ENCODE peak calls at places on chromosomes 13 and 19, in eight cellular contexts. One of them, this sample, is unnamed.

GRCh38 chr19:36067681-36068080 is 13.0 kb downstream of the WDR62 start:
- DNase-seq in MV-4-11: no peak
- DNase-seq in A549: no peak
- DNase-seq in fibroblast of mammary gland: no peak
- DNase-seq in activated T-helper 1 cell treated with anti-CD3 and anti-CD28 coated beads, Interleukin-2, amount 50 U/mL, for 16 hours: no peak
- DNase-seq in NCI-H1092 treated with DMSO at 0.1 percent for 48 hours: no peak
- DNase-seq in A172: no peak
- DNase-seq in kidney glomerular epithelial cell: no peak
- DNase-seq in this sample: no peak

GRCh38 chr13:74825170-74825948 is 656.6 kb downstream of the TBC1D4 start:
- DNase-seq in kidney glomerular epithelial cell: peak; percentile 78
- DNase-seq in MV-4-11: peak; percentile 8
- DNase-seq in A172: peak; percentile 57
- DNase-seq in NCI-H1092 treated with DMSO at 0.1 percent for 48 hours: no peak
- DNase-seq in A549: peak; percentile 54
- DNase-seq in activated T-helper 1 cell treated with anti-CD3 and anti-CD28 coated beads, Interleukin-2, amount 50 U/mL, for 16 hours: no peak
- DNase-seq in fibroblast of mammary gland: peak; percentile 91
- DNase-seq in this sample: no peak

GRCh38 chr19:18541992-18542935 is 1.1 kb downstream of the FKBP8 start:
- DNase-seq in activated T-helper 1 cell treated with anti-CD3 and anti-CD28 coated beads, Interleukin-2, amount 50 U/mL, for 16 hours: no peak
- DNase-seq in A172: no peak
- DNase-seq in NCI-H1092 treated with DMSO at 0.1 percent for 48 hours: no peak
- DNase-seq in fibroblast of mammary gland: no peak
- DNase-seq in MV-4-11: no peak
- DNase-seq in kidney glomerular epithelial cell: no peak
- DNase-seq in A549: no peak
- DNase-seq in this sample: no peak

GRCh38 chr19:12733907-12734214 is 623 bp downstream of the TRIR start:
- DNase-seq in A549: no peak
- DNase-seq in kidney glomerular epithelial cell: no peak
- DNase-seq in MV-4-11: no peak
- DNase-seq in activated T-helper 1 cell treated with anti-CD3 and anti-CD28 coated beads, Interleukin-2, amount 50 U/mL, for 16 hours: no peak
- DNase-seq in A172: no peak
- DNase-seq in NCI-H1092 treated with DMSO at 0.1 percent for 48 hours: no peak
- DNase-seq in fibroblast of mammary gland: no peak
- DNase-seq in this sample: no peak

GRCh38 chr13:60397693-60398437 is 845 bp downstream of the TDRD3 start:
- DNase-seq in fibroblast of mammary gland: peak; percentile 63
- DNase-seq in MV-4-11: peak; percentile 62
- DNase-seq in NCI-H1092 treated with DMSO at 0.1 percent for 48 hours: peak; percentile 72
- DNase-seq in activated T-helper 1 cell treated with anti-CD3 and anti-CD28 coated beads, Interleukin-2, amount 50 U/mL, for 16 hours: no peak
- DNase-seq in A549: peak; percentile 49
- DNase-seq in kidney glomerular epithelial cell: peak; percentile 46
- DNase-seq in A172: peak; percentile 37
- DNase-seq in this sample: peak; percentile 14

GRCh38 chr13:36712785-36713184 is 39.0 kb downstream of the SERTM1 start:
- DNase-seq in kidney glomerular epithelial cell: peak; percentile 69
- DNase-seq in A172: no peak
- DNase-seq in A549: no peak
- DNase-seq in activated T-helper 1 cell treated with anti-CD3 and anti-CD28 coated beads, Interleukin-2, amount 50 U/mL, for 16 hours: no peak
- DNase-seq in NCI-H1092 treated with DMSO at 0.1 percent for 48 hours: no peak
- DNase-seq in fibroblast of mammary gland: peak; percentile 93
- DNase-seq in MV-4-11: no peak
- DNase-seq in this sample: no peak

GRCh38 chr13:30292325-30292724 is 15.0 kb downstream of the KATNAL1 start:
- DNase-seq in A549: no peak
- DNase-seq in MV-4-11: no peak
- DNase-seq in NCI-H1092 treated with DMSO at 0.1 percent for 48 hours: no peak
- DNase-seq in activated T-helper 1 cell treated with anti-CD3 and anti-CD28 coated beads, Interleukin-2, amount 50 U/mL, for 16 hours: no peak
- DNase-seq in kidney glomerular epithelial cell: no peak
- DNase-seq in fibroblast of mammary gland: no peak
- DNase-seq in A172: no peak
- DNase-seq in this sample: no peak

GRCh38 chr13:113187263-113187669 is 21.2 kb downstream of the PCID2 start:
- DNase-seq in activated T-helper 1 cell treated with anti-CD3 and anti-CD28 coated beads, Interleukin-2, amount 50 U/mL, for 16 hours: no peak
- DNase-seq in A172: peak; percentile 100
- DNase-seq in NCI-H1092 treated with DMSO at 0.1 percent for 48 hours: no peak
- DNase-seq in A549: peak; percentile 95
- DNase-seq in kidney glomerular epithelial cell: peak; percentile 96
- DNase-seq in fibroblast of mammary gland: peak; percentile 100
- DNase-seq in MV-4-11: peak; percentile 87
- DNase-seq in this sample: peak; percentile 31

GRCh38 chr13:102870677-102871415 is 25.0 kb downstream of the ERCC5 start:
- DNase-seq in fibroblast of mammary gland: peak; percentile 71
- DNase-seq in A172: peak; percentile 40
- DNase-seq in A549: peak; percentile 32
- DNase-seq in NCI-H1092 treated with DMSO at 0.1 percent for 48 hours: peak; percentile 58
- DNase-seq in activated T-helper 1 cell treated with anti-CD3 and anti-CD28 coated beads, Interleukin-2, amount 50 U/mL, for 16 hours: no peak
- DNase-seq in kidney glomerular epithelial cell: peak; percentile 50
- DNase-seq in MV-4-11: peak; percentile 28
- DNase-seq in this sample: peak; percentile 21

GRCh38 chr19:56751078-56751489 is 79.5 kb upstream of the ZNF835 start:
- DNase-seq in kidney glomerular epithelial cell: no peak
- DNase-seq in A549: no peak
- DNase-seq in fibroblast of mammary gland: no peak
- DNase-seq in NCI-H1092 treated with DMSO at 0.1 percent for 48 hours: no peak
- DNase-seq in MV-4-11: peak; percentile 32
- DNase-seq in A172: no peak
- DNase-seq in activated T-helper 1 cell treated with anti-CD3 and anti-CD28 coated beads, Interleukin-2, amount 50 U/mL, for 16 hours: no peak
- DNase-seq in this sample: no peak

GRCh38 chr13:38394777-38395504 is 45.3 kb downstream of the UFM1 start:
- DNase-seq in activated T-helper 1 cell treated with anti-CD3 and anti-CD28 coated beads, Interleukin-2, amount 50 U/mL, for 16 hours: no peak
- DNase-seq in NCI-H1092 treated with DMSO at 0.1 percent for 48 hours: no peak
- DNase-seq in A172: no peak
- DNase-seq in fibroblast of mammary gland: peak; percentile 42
- DNase-seq in MV-4-11: peak; percentile 51
- DNase-seq in A549: no peak
- DNase-seq in kidney glomerular epithelial cell: no peak
- DNase-seq in this sample: no peak

GRCh38 chr19:2552859-2553258 is 76.9 kb downstream of the GADD45B start:
- DNase-seq in A549: no peak
- DNase-seq in A172: peak; percentile 74
- DNase-seq in NCI-H1092 treated with DMSO at 0.1 percent for 48 hours: no peak
- DNase-seq in kidney glomerular epithelial cell: no peak
- DNase-seq in MV-4-11: peak; percentile 98
- DNase-seq in fibroblast of mammary gland: no peak
- DNase-seq in activated T-helper 1 cell treated with anti-CD3 and anti-CD28 coated beads, Interleukin-2, amount 50 U/mL, for 16 hours: no peak
- DNase-seq in this sample: peak; percentile 27

GRCh38 chr19:940591-941291 is 14.9 kb downstream of the ARID3A start:
- DNase-seq in MV-4-11: no peak
- DNase-seq in NCI-H1092 treated with DMSO at 0.1 percent for 48 hours: peak; percentile 97
- DNase-seq in fibroblast of mammary gland: peak; percentile 42
- DNase-seq in A172: peak; percentile 84
- DNase-seq in activated T-helper 1 cell treated with anti-CD3 and anti-CD28 coated beads, Interleukin-2, amount 50 U/mL, for 16 hours: peak; percentile 36
- DNase-seq in A549: peak; percentile 68
- DNase-seq in kidney glomerular epithelial cell: no peak
- DNase-seq in this sample: peak; percentile 38

GRCh38 chr13:21694831-21695230 is 24.0 kb downstream of the FGF9 start:
- DNase-seq in activated T-helper 1 cell treated with anti-CD3 and anti-CD28 coated beads, Interleukin-2, amount 50 U/mL, for 16 hours: no peak
- DNase-seq in A172: no peak
- DNase-seq in fibroblast of mammary gland: no peak
- DNase-seq in MV-4-11: no peak
- DNase-seq in A549: no peak
- DNase-seq in kidney glomerular epithelial cell: no peak
- DNase-seq in NCI-H1092 treated with DMSO at 0.1 percent for 48 hours: no peak
- DNase-seq in this sample: no peak

GRCh38 chr13:93147293-93147645 is 79.3 kb upstream of the GPC6 start:
- DNase-seq in A549: no peak
- DNase-seq in A172: no peak
- DNase-seq in MV-4-11: no peak
- DNase-seq in fibroblast of mammary gland: peak; percentile 20
- DNase-seq in activated T-helper 1 cell treated with anti-CD3 and anti-CD28 coated beads, Interleukin-2, amount 50 U/mL, for 16 hours: no peak
- DNase-seq in kidney glomerular epithelial cell: peak; percentile 86
- DNase-seq in NCI-H1092 treated with DMSO at 0.1 percent for 48 hours: no peak
- DNase-seq in this sample: no peak

GRCh38 chr13:97254809-97255208 is 32.7 kb downstream of the MBNL2 start:
- DNase-seq in kidney glomerular epithelial cell: peak; percentile 84
- DNase-seq in fibroblast of mammary gland: peak; percentile 87
- DNase-seq in MV-4-11: no peak
- DNase-seq in activated T-helper 1 cell treated with anti-CD3 and anti-CD28 coated beads, Interleukin-2, amount 50 U/mL, for 16 hours: no peak
- DNase-seq in A549: peak; percentile 56
- DNase-seq in A172: peak; percentile 95
- DNase-seq in NCI-H1092 treated with DMSO at 0.1 percent for 48 hours: no peak
- DNase-seq in this sample: no peak

GRCh38 chr19:29379257-29379986 is 146.4 kb upstream of the VSTM2B start:
- DNase-seq in A549: no peak
- DNase-seq in fibroblast of mammary gland: no peak
- DNase-seq in kidney glomerular epithelial cell: no peak
- DNase-seq in A172: no peak
- DNase-seq in NCI-H1092 treated with DMSO at 0.1 percent for 48 hours: no peak
- DNase-seq in MV-4-11: no peak
- DNase-seq in activated T-helper 1 cell treated with anti-CD3 and anti-CD28 coated beads, Interleukin-2, amount 50 U/mL, for 16 hours: no peak
- DNase-seq in this sample: no peak

GRCh38 chr19:14943601-14944000 is 2.3 kb downstream of the OR7C2 start:
- DNase-seq in kidney glomerular epithelial cell: no peak
- DNase-seq in fibroblast of mammary gland: peak; percentile 1
- DNase-seq in A549: no peak
- DNase-seq in A172: no peak
- DNase-seq in NCI-H1092 treated with DMSO at 0.1 percent for 48 hours: no peak
- DNase-seq in activated T-helper 1 cell treated with anti-CD3 and anti-CD28 coated beads, Interleukin-2, amount 50 U/mL, for 16 hours: no peak
- DNase-seq in MV-4-11: peak; percentile 99
- DNase-seq in this sample: no peak

GRCh38 chr19:34066007-34066656 is 106.2 kb upstream of the LSM14A start:
- DNase-seq in kidney glomerular epithelial cell: no peak
- DNase-seq in fibroblast of mammary gland: no peak
- DNase-seq in NCI-H1092 treated with DMSO at 0.1 percent for 48 hours: no peak
- DNase-seq in MV-4-11: no peak
- DNase-seq in A549: no peak
- DNase-seq in A172: no peak
- DNase-seq in activated T-helper 1 cell treated with anti-CD3 and anti-CD28 coated beads, Interleukin-2, amount 50 U/mL, for 16 hours: no peak
- DNase-seq in this sample: no peak

GRCh38 chr13:73421310-73421912 is 362.6 kb downstream of the KLF5 start:
- DNase-seq in A172: peak; percentile 53
- DNase-seq in MV-4-11: no peak
- DNase-seq in A549: no peak
- DNase-seq in kidney glomerular epithelial cell: peak; percentile 43
- DNase-seq in fibroblast of mammary gland: peak; percentile 71
- DNase-seq in NCI-H1092 treated with DMSO at 0.1 percent for 48 hours: peak; percentile 80
- DNase-seq in activated T-helper 1 cell treated with anti-CD3 and anti-CD28 coated beads, Interleukin-2, amount 50 U/mL, for 16 hours: no peak
- DNase-seq in this sample: no peak

GRCh38 chr13:100566543-100566942 is 22.0 kb downstream of the GGACT start:
- DNase-seq in kidney glomerular epithelial cell: no peak
- DNase-seq in A549: peak; percentile 19
- DNase-seq in A172: peak; percentile 57
- DNase-seq in MV-4-11: no peak
- DNase-seq in fibroblast of mammary gland: peak; percentile 38
- DNase-seq in NCI-H1092 treated with DMSO at 0.1 percent for 48 hours: no peak
- DNase-seq in activated T-helper 1 cell treated with anti-CD3 and anti-CD28 coated beads, Interleukin-2, amount 50 U/mL, for 16 hours: no peak
- DNase-seq in this sample: no peak

GRCh38 chr13:99390601-99391000 is 83.4 kb upstream of the GPR183 start:
- DNase-seq in A549: no peak
- DNase-seq in MV-4-11: no peak
- DNase-seq in fibroblast of mammary gland: no peak
- DNase-seq in NCI-H1092 treated with DMSO at 0.1 percent for 48 hours: no peak
- DNase-seq in activated T-helper 1 cell treated with anti-CD3 and anti-CD28 coated beads, Interleukin-2, amount 50 U/mL, for 16 hours: no peak
- DNase-seq in kidney glomerular epithelial cell: no peak
- DNase-seq in A172: no peak
- DNase-seq in this sample: no peak

GRCh38 chr19:40613669-40614594 is 12.8 kb downstream of the LTBP4 start:
- DNase-seq in MV-4-11: peak; percentile 88
- DNase-seq in A549: peak; percentile 92
- DNase-seq in NCI-H1092 treated with DMSO at 0.1 percent for 48 hours: peak; percentile 72
- DNase-seq in fibroblast of mammary gland: peak; percentile 82
- DNase-seq in kidney glomerular epithelial cell: no peak
- DNase-seq in activated T-helper 1 cell treated with anti-CD3 and anti-CD28 coated beads, Interleukin-2, amount 50 U/mL, for 16 hours: peak; percentile 66
- DNase-seq in A172: no peak
- DNase-seq in this sample: peak; percentile 70

This sample was measured in stimulated activated CD8-positive, alpha-beta memory T cell treated with anti-CD3 and anti-CD28 coated beads, Interleukin-4, amount 100 ng/mL, for 4 hours.